ENCODE peak calls at places on chromosome 17, in eight cellular contexts. One of them, this sample, is unnamed.

GRCh38 chr17:81902023-81902652 is at the start of gene NPB:
- DNase-seq in hepatocyte: peak; percentile 68
- DNase-seq in nucleus accumbens: no peak
- DNase-seq in Right ventricle myocardium inferior: no peak
- DNase-seq in GM19239: no peak
- DNase-seq in cardiac septum: no peak
- DNase-seq in SHP77: no peak
- DNase-seq in T-helper 2 cell: no peak
- DNase-seq in this sample: no peak

GRCh38 chr17:4625181-4625601 is 16.3 kb downstream of the ALOX15 start:
- DNase-seq in hepatocyte: peak; percentile 67
- DNase-seq in nucleus accumbens: no peak
- DNase-seq in Right ventricle myocardium inferior: peak; percentile 51
- DNase-seq in GM19239: no peak
- DNase-seq in cardiac septum: no peak
- DNase-seq in SHP77: no peak
- DNase-seq in T-helper 2 cell: no peak
- DNase-seq in this sample: no peak

GRCh38 chr17:38619937-38620550 is 14.3 kb upstream of the SRCIN1 start:
- DNase-seq in hepatocyte: no peak
- DNase-seq in nucleus accumbens: no peak
- DNase-seq in Right ventricle myocardium inferior: no peak
- DNase-seq in GM19239: no peak
- DNase-seq in cardiac septum: no peak
- DNase-seq in SHP77: no peak
- DNase-seq in T-helper 2 cell: no peak
- DNase-seq in this sample: no peak

GRCh38 chr17:77049440-77049839 is 91.3 kb upstream of the SEC14L1 start:
- DNase-seq in hepatocyte: no peak
- DNase-seq in nucleus accumbens: no peak
- DNase-seq in Right ventricle myocardium inferior: no peak
- DNase-seq in GM19239: no peak
- DNase-seq in cardiac septum: no peak
- DNase-seq in SHP77: peak; percentile 66
- DNase-seq in T-helper 2 cell: no peak
- DNase-seq in this sample: no peak

GRCh38 chr17:13792314-13792713 is 190.6 kb upstream of the HS3ST3A1 start:
- DNase-seq in hepatocyte: no peak
- DNase-seq in nucleus accumbens: no peak
- DNase-seq in Right ventricle myocardium inferior: no peak
- DNase-seq in GM19239: no peak
- DNase-seq in cardiac septum: no peak
- DNase-seq in SHP77: no peak
- DNase-seq in T-helper 2 cell: no peak
- DNase-seq in this sample: no peak

GRCh38 chr17:63191610-63192009 is 225.6 kb downstream of the TANC2 start:
- DNase-seq in hepatocyte: no peak
- DNase-seq in nucleus accumbens: no peak
- DNase-seq in Right ventricle myocardium inferior: peak; percentile 73
- DNase-seq in GM19239: no peak
- DNase-seq in cardiac septum: no peak
- DNase-seq in SHP77: no peak
- DNase-seq in T-helper 2 cell: no peak
- DNase-seq in this sample: no peak

GRCh38 chr17:39963826-39964225 is 1.0 kb downstream of the GSDMA start:
- DNase-seq in hepatocyte: no peak
- DNase-seq in nucleus accumbens: no peak
- DNase-seq in Right ventricle myocardium inferior: no peak
- DNase-seq in GM19239: no peak
- DNase-seq in cardiac septum: no peak
- DNase-seq in SHP77: no peak
- DNase-seq in T-helper 2 cell: no peak
- DNase-seq in this sample: no peak

GRCh38 chr17:64315032-64315490 is 52.0 kb upstream of the TEX2 start:
- DNase-seq in hepatocyte: no peak
- DNase-seq in nucleus accumbens: peak; percentile 7
- DNase-seq in Right ventricle myocardium inferior: peak; percentile 94
- DNase-seq in GM19239: no peak
- DNase-seq in cardiac septum: peak; percentile 88
- DNase-seq in SHP77: no peak
- DNase-seq in T-helper 2 cell: no peak
- DNase-seq in this sample: no peak

GRCh38 chr17:29838961-29839360 is 91.1 kb downstream of the SSH2 start:
- DNase-seq in hepatocyte: peak; percentile 31
- DNase-seq in nucleus accumbens: peak; percentile 48
- DNase-seq in Right ventricle myocardium inferior: peak; percentile 69
- DNase-seq in GM19239: no peak
- DNase-seq in cardiac septum: no peak
- DNase-seq in SHP77: peak; percentile 23
- DNase-seq in T-helper 2 cell: no peak
- DNase-seq in this sample: no peak

GRCh38 chr17:57959929-57960328 is 4.7 kb upstream of the CUEDC1 start:
- DNase-seq in hepatocyte: no peak
- DNase-seq in nucleus accumbens: no peak
- DNase-seq in Right ventricle myocardium inferior: no peak
- DNase-seq in GM19239: no peak
- DNase-seq in cardiac septum: no peak
- DNase-seq in SHP77: no peak
- DNase-seq in T-helper 2 cell: no peak
- DNase-seq in this sample: no peak

GRCh38 chr17:47013341-47013740 is 34.3 kb upstream of the RPRML start:
- DNase-seq in hepatocyte: no peak
- DNase-seq in nucleus accumbens: no peak
- DNase-seq in Right ventricle myocardium inferior: no peak
- DNase-seq in GM19239: no peak
- DNase-seq in cardiac septum: no peak
- DNase-seq in SHP77: no peak
- DNase-seq in T-helper 2 cell: no peak
- DNase-seq in this sample: no peak

GRCh38 chr17:56815711-56816110 is 18.0 kb downstream of the C17orf67 start:
- DNase-seq in hepatocyte: no peak
- DNase-seq in nucleus accumbens: no peak
- DNase-seq in Right ventricle myocardium inferior: no peak
- DNase-seq in GM19239: no peak
- DNase-seq in cardiac septum: no peak
- DNase-seq in SHP77: no peak
- DNase-seq in T-helper 2 cell: no peak
- DNase-seq in this sample: no peak

GRCh38 chr17:59786213-59786535 is 78.7 kb downstream of the VMP1 start:
- DNase-seq in hepatocyte: no peak
- DNase-seq in nucleus accumbens: no peak
- DNase-seq in Right ventricle myocardium inferior: no peak
- DNase-seq in GM19239: no peak
- DNase-seq in cardiac septum: no peak
- DNase-seq in SHP77: no peak
- DNase-seq in T-helper 2 cell: no peak
- DNase-seq in this sample: no peak

GRCh38 chr17:70848785-70849184 is 679.5 kb downstream of the KCNJ2 start:
- DNase-seq in hepatocyte: no peak
- DNase-seq in nucleus accumbens: no peak
- DNase-seq in Right ventricle myocardium inferior: no peak
- DNase-seq in GM19239: no peak
- DNase-seq in cardiac septum: no peak
- DNase-seq in SHP77: no peak
- DNase-seq in T-helper 2 cell: no peak
- DNase-seq in this sample: no peak

GRCh38 chr17:41864498-41864836 is 756 bp downstream of the KLHL11 start:
- DNase-seq in hepatocyte: no peak
- DNase-seq in nucleus accumbens: no peak
- DNase-seq in Right ventricle myocardium inferior: no peak
- DNase-seq in GM19239: peak; percentile 31
- DNase-seq in cardiac septum: no peak
- DNase-seq in SHP77: no peak
- DNase-seq in T-helper 2 cell: no peak
- DNase-seq in this sample: no peak

GRCh38 chr17:47192549-47192948 is 3.5 kb upstream of the CDC27 start:
- DNase-seq in hepatocyte: no peak
- DNase-seq in nucleus accumbens: no peak
- DNase-seq in Right ventricle myocardium inferior: no peak
- DNase-seq in GM19239: no peak
- DNase-seq in cardiac septum: no peak
- DNase-seq in SHP77: peak; percentile 68
- DNase-seq in T-helper 2 cell: no peak
- DNase-seq in this sample: no peak

GRCh38 chr17:81094744-81095607 is 60.0 kb downstream of the BAIAP2 start:
- DNase-seq in hepatocyte: peak; percentile 95
- DNase-seq in nucleus accumbens: peak; percentile 86
- DNase-seq in Right ventricle myocardium inferior: no peak
- DNase-seq in GM19239: no peak
- DNase-seq in cardiac septum: no peak
- DNase-seq in SHP77: peak; percentile 74
- DNase-seq in T-helper 2 cell: peak; percentile 64
- DNase-seq in this sample: peak; percentile 87

GRCh38 chr17:2025622-2026309 is 632 bp upstream of the RTN4RL1 start:
- DNase-seq in hepatocyte: peak; percentile 86
- DNase-seq in nucleus accumbens: peak; percentile 41
- DNase-seq in Right ventricle myocardium inferior: peak; percentile 83
- DNase-seq in GM19239: no peak
- DNase-seq in cardiac septum: no peak
- DNase-seq in SHP77: peak; percentile 88
- DNase-seq in T-helper 2 cell: no peak
- DNase-seq in this sample: no peak

GRCh38 chr17:33948299-33948698 is 306.8 kb upstream of the CCL2 start:
- DNase-seq in hepatocyte: no peak
- DNase-seq in nucleus accumbens: no peak
- DNase-seq in Right ventricle myocardium inferior: no peak
- DNase-seq in GM19239: no peak
- DNase-seq in cardiac septum: no peak
- DNase-seq in SHP77: no peak
- DNase-seq in T-helper 2 cell: no peak
- DNase-seq in this sample: no peak

GRCh38 chr17:81386646-81387234 is 8.5 kb upstream of the BAHCC1 start:
- DNase-seq in hepatocyte: peak; percentile 75
- DNase-seq in nucleus accumbens: peak; percentile 83
- DNase-seq in Right ventricle myocardium inferior: peak; percentile 80
- DNase-seq in GM19239: no peak
- DNase-seq in cardiac septum: no peak
- DNase-seq in SHP77: no peak
- DNase-seq in T-helper 2 cell: no peak
- DNase-seq in this sample: no peak

GRCh38 chr17:41984454-41984853 is 17.9 kb downstream of the CNP start:
- DNase-seq in hepatocyte: no peak
- DNase-seq in nucleus accumbens: no peak
- DNase-seq in Right ventricle myocardium inferior: no peak
- DNase-seq in GM19239: no peak
- DNase-seq in cardiac septum: no peak
- DNase-seq in SHP77: no peak
- DNase-seq in T-helper 2 cell: no peak
- DNase-seq in this sample: no peak

GRCh38 chr17:74016504-74016903 is 187.0 kb upstream of the RPL38 start:
- DNase-seq in hepatocyte: no peak
- DNase-seq in nucleus accumbens: no peak
- DNase-seq in Right ventricle myocardium inferior: no peak
- DNase-seq in GM19239: no peak
- DNase-seq in cardiac septum: no peak
- DNase-seq in SHP77: no peak
- DNase-seq in T-helper 2 cell: no peak
- DNase-seq in this sample: no peak

GRCh38 chr17:78868391-78868790 is 27.8 kb upstream of the USP36 start:
- DNase-seq in hepatocyte: no peak
- DNase-seq in nucleus accumbens: no peak
- DNase-seq in Right ventricle myocardium inferior: no peak
- DNase-seq in GM19239: no peak
- DNase-seq in cardiac septum: no peak
- DNase-seq in SHP77: no peak
- DNase-seq in T-helper 2 cell: no peak
- DNase-seq in this sample: no peak

GRCh38 chr17:199806-200603 is 18.6 kb upstream of the DOC2B start:
- DNase-seq in hepatocyte: no peak
- DNase-seq in nucleus accumbens: no peak
- DNase-seq in Right ventricle myocardium inferior: no peak
- DNase-seq in GM19239: no peak
- DNase-seq in cardiac septum: no peak
- DNase-seq in SHP77: peak; percentile 60
- DNase-seq in T-helper 2 cell: no peak
- DNase-seq in this sample: no peak

GRCh38 chr17:12627177-12627629 is 38.5 kb upstream of the MYOCD start:
- DNase-seq in hepatocyte: peak; percentile 77
- DNase-seq in nucleus accumbens: no peak
- DNase-seq in Right ventricle myocardium inferior: no peak
- DNase-seq in GM19239: no peak
- DNase-seq in cardiac septum: no peak
- DNase-seq in SHP77: peak; percentile 63
- DNase-seq in T-helper 2 cell: no peak
- DNase-seq in this sample: peak; percentile 55

GRCh38 chr17:3695129-3695722 is 729 bp downstream of the P2RX5 start:
- DNase-seq in hepatocyte: no peak
- DNase-seq in nucleus accumbens: no peak
- DNase-seq in Right ventricle myocardium inferior: peak; percentile 73
- DNase-seq in GM19239: no peak
- DNase-seq in cardiac septum: peak; percentile 83
- DNase-seq in SHP77: peak; percentile 27
- DNase-seq in T-helper 2 cell: no peak
- DNase-seq in this sample: no peak

GRCh38 chr17:57211010-57211411 is 45.3 kb upstream of the MSI2 start:
- DNase-seq in hepatocyte: no peak
- DNase-seq in nucleus accumbens: no peak
- DNase-seq in Right ventricle myocardium inferior: no peak
- DNase-seq in GM19239: no peak
- DNase-seq in cardiac septum: no peak
- DNase-seq in SHP77: no peak
- DNase-seq in T-helper 2 cell: no peak
- DNase-seq in this sample: no peak

GRCh38 chr17:1169471-1169908 is 10.3 kb downstream of the ABR start:
- DNase-seq in hepatocyte: no peak
- DNase-seq in nucleus accumbens: peak; percentile 70
- DNase-seq in Right ventricle myocardium inferior: peak; percentile 56
- DNase-seq in GM19239: no peak
- DNase-seq in cardiac septum: no peak
- DNase-seq in SHP77: no peak
- DNase-seq in T-helper 2 cell: no peak
- DNase-seq in this sample: no peak

GRCh38 chr17:41631025-41631889 is 6.9 kb upstream of the KRT17 start:
- DNase-seq in hepatocyte: no peak
- DNase-seq in nucleus accumbens: no peak
- DNase-seq in Right ventricle myocardium inferior: no peak
- DNase-seq in GM19239: no peak
- DNase-seq in cardiac septum: no peak
- DNase-seq in SHP77: no peak
- DNase-seq in T-helper 2 cell: no peak
- DNase-seq in this sample: no peak

GRCh38 chr17:57838857-57839570 is 10.8 kb downstream of the MRPS23 start:
- DNase-seq in hepatocyte: no peak
- DNase-seq in nucleus accumbens: no peak
- DNase-seq in Right ventricle myocardium inferior: no peak
- DNase-seq in GM19239: no peak
- DNase-seq in cardiac septum: no peak
- DNase-seq in SHP77: no peak
- DNase-seq in T-helper 2 cell: no peak
- DNase-seq in this sample: no peak

GRCh38 chr17:56762988-56763387 is 70.7 kb downstream of the C17orf67 start:
- DNase-seq in hepatocyte: no peak
- DNase-seq in nucleus accumbens: no peak
- DNase-seq in Right ventricle myocardium inferior: no peak
- DNase-seq in GM19239: no peak
- DNase-seq in cardiac septum: no peak
- DNase-seq in SHP77: no peak
- DNase-seq in T-helper 2 cell: no peak
- DNase-seq in this sample: no peak

GRCh38 chr17:40349477-40350409 is 14.8 kb downstream of the GJD3 start:
- DNase-seq in hepatocyte: peak; percentile 4
- DNase-seq in nucleus accumbens: no peak
- DNase-seq in Right ventricle myocardium inferior: no peak
- DNase-seq in GM19239: no peak
- DNase-seq in cardiac septum: no peak
- DNase-seq in SHP77: no peak
- DNase-seq in T-helper 2 cell: no peak
- DNase-seq in this sample: no peak

GRCh38 chr17:81385320-81386111 is 9.7 kb upstream of the BAHCC1 start:
- DNase-seq in hepatocyte: no peak
- DNase-seq in nucleus accumbens: peak; percentile 95
- DNase-seq in Right ventricle myocardium inferior: peak; percentile 59
- DNase-seq in GM19239: no peak
- DNase-seq in cardiac septum: no peak
- DNase-seq in SHP77: no peak
- DNase-seq in T-helper 2 cell: no peak
- DNase-seq in this sample: no peak

GRCh38 chr17:79861371-79862216 is 22.4 kb upstream of the CBX4 start:
- DNase-seq in hepatocyte: no peak
- DNase-seq in nucleus accumbens: no peak
- DNase-seq in Right ventricle myocardium inferior: no peak
- DNase-seq in GM19239: no peak
- DNase-seq in cardiac septum: no peak
- DNase-seq in SHP77: no peak
- DNase-seq in T-helper 2 cell: no peak
- DNase-seq in this sample: no peak